ENCODE peak calls at places on chromosomes 11 and 22, in nine cellular contexts. F, G, O, N, I, Y, Q, R and W are unnamed samples.

GRCh38 chr11:22732588-22732987 is 66.2 kb downstream of the GAS2 start:
- DNase-seq in F (no peak), G (no peak), O (no peak), N (no peak), I (no peak), Y (no peak), Q (no peak), R (no peak), W (no peak)

GRCh38 chr11:33952805-33953204 is 60.9 kb upstream of the LMO2 start:
- DNase-seq in F (no peak), G (no peak), O (no peak), N (no peak), I (no peak), Y (no peak), Q (no peak), R (no peak), W (no peak)

GRCh38 chr22:27662359-27663030 is 139.1 kb downstream of the MN1 start:
- DNase-seq in F (peak), G (no peak), O (no peak), N (no peak), I (no peak), Y (no peak), Q (no peak), R (no peak), W (no peak)

GRCh38 chr22:50188356-50188755 is 2.6 kb downstream of the TRABD start:
- DNase-seq in F (no peak), G (no peak), O (no peak), N (no peak), I (no peak), Y (no peak), Q (no peak), R (no peak), W (no peak)

GRCh38 chr11:114511538-114511937 is 48.1 kb downstream of the NXPE1 start:
- DNase-seq in F (no peak), G (no peak), O (no peak), N (no peak), I (no peak), Y (no peak), Q (no peak), R (no peak), W (no peak)

GRCh38 chr11:1131033-1131911 is 26.5 kb upstream of the MUC5AC start:
- DNase-seq in F (no peak), G (no peak), O (no peak), N (no peak), I (no peak), Y (no peak), Q (no peak), R (no peak), W (no peak)

GRCh38 chr11:34809191-34810106 is 106.7 kb downstream of the APIP start:
- DNase-seq in F (no peak), G (no peak), O (no peak), N (peak), I (no peak), Y (no peak), Q (no peak), R (no peak), W (no peak)

GRCh38 chr11:70545626-70545945 is 147.3 kb downstream of the CTTN start:
- DNase-seq in F (no peak), G (no peak), O (no peak), N (no peak), I (no peak), Y (no peak), Q (no peak), R (no peak), W (peak)

GRCh38 chr11:398826-399225 is 4.8 kb downstream of the PKP3 start:
- DNase-seq in F (no peak), G (no peak), O (no peak), N (no peak), I (no peak), Y (no peak), Q (peak), R (no peak), W (no peak)

GRCh38 chr11:44176541-44177213 is 81.2 kb downstream of the EXT2 start:
- DNase-seq in F (no peak), G (no peak), O (no peak), N (no peak), I (no peak), Y (no peak), Q (no peak), R (no peak), W (no peak)

GRCh38 chr11:72569966-72570892 is 104.0 kb downstream of the PDE2A start:
- DNase-seq in F (no peak), G (peak), O (no peak), N (peak), I (peak), Y (no peak), Q (no peak), R (no peak), W (no peak)

GRCh38 chr22:20887375-20887774 is 28.6 kb downstream of the SNAP29 start:
- DNase-seq in F (no peak), G (no peak), O (no peak), N (peak), I (no peak), Y (no peak), Q (peak), R (no peak), W (no peak)

GRCh38 chr11:14620027-14620511 is 23.5 kb upstream of the PDE3B start:
- DNase-seq in F (peak), G (no peak), O (no peak), N (no peak), I (no peak), Y (no peak), Q (peak), R (no peak), W (no peak)